ENCODE peak calls at places on chromosomes 12 and 14, in four cellular contexts. I is testis, A is cardiac muscle cell, Y is HCT116. V is an unnamed sample.

GRCh38 chr12:29537292-29537691 is 39.8 kb upstream of the OVCH1 start:
- DNase-seq in I (no peak), A (no peak), Y (no peak), V (peak)

GRCh38 chr12:123905319-123905925 is 67.2 kb downstream of the CCDC92 start:
- DNase-seq in I (peak), A (peak), Y (peak), V (peak)

GRCh38 chr12:128109636-128110035 is 157.3 kb upstream of the TMEM132C start:
- DNase-seq in I (no peak), A (no peak), Y (no peak), V (no peak)

GRCh38 chr12:111777345-111778045 is 10.8 kb downstream of the ALDH2 start:
- DNase-seq in I (peak), A (no peak), Y (no peak), V (no peak)

GRCh38 chr12:46153267-46153872 is 115.5 kb downstream of the SLC38A1 start:
- DNase-seq in I (no peak), A (peak), Y (peak), V (no peak)

GRCh38 chr12:130428116-130428515 is 90.4 kb downstream of the PIWIL1 start:
- DNase-seq in I (no peak), A (no peak), Y (no peak), V (no peak)

GRCh38 chr14:26132061-26132460 is 465.8 kb downstream of the NOVA1 start:
- DNase-seq in I (no peak), A (peak), Y (no peak), V (no peak)

GRCh38 chr12:67068773-67069450 is 200.2 kb upstream of the CAND1 start:
- DNase-seq in I (peak), A (peak), Y (no peak), V (peak)

GRCh38 chr12:86134571-86134970 is 121.6 kb downstream of the MGAT4C start:
- DNase-seq in I (no peak), A (peak), Y (no peak), V (no peak)

GRCh38 chr14:38255408-38255672 is 553 bp downstream of the CLEC14A start:
- DNase-seq in I (peak), A (peak), Y (no peak), V (no peak)

GRCh38 chr14:21924479-21924878 is 250.9 kb upstream of the OR4E1 start:
- DNase-seq in I (no peak), A (no peak), Y (no peak), V (no peak)

GRCh38 chr14:52960627-52961026 is 9.8 kb upstream of the FERMT2 start:
- DNase-seq in I (no peak), A (no peak), Y (no peak), V (no peak)

GRCh38 chr14:66790101-66790500 is 282.2 kb downstream of the GPHN start:
- DNase-seq in I (no peak), A (no peak), Y (no peak), V (no peak)

GRCh38 chr12:110921262-110921661 is 883 bp upstream of the MYL2 start:
- DNase-seq in I (no peak), A (peak), Y (no peak), V (no peak)

GRCh38 chr12:74328623-74329022 is 209.0 kb upstream of the ATXN7L3B start:
- DNase-seq in I (no peak), A (no peak), Y (no peak), V (no peak)

GRCh38 chr12:114628199-114628598 is 55.8 kb downstream of the TBX3 start:
- DNase-seq in I (no peak), A (no peak), Y (no peak), V (no peak)

GRCh38 chr14:62251237-62251636 is 489.0 kb downstream of the SNAPC1 start:
- DNase-seq in I (no peak), A (no peak), Y (no peak), V (no peak)

GRCh38 chr14:53399057-53399456 is 245.9 kb upstream of the DDHD1 start:
- DNase-seq in I (no peak), A (peak), Y (peak), V (no peak)

GRCh38 chr12:53145383-53145782 is 35.1 kb upstream of the ZNF740 start:
- DNase-seq in I (no peak), A (peak), Y (no peak), V (no peak)

GRCh38 chr12:110282956-110283817 is 2.1 kb downstream of the ATP2A2 start:
- DNase-seq in I (no peak), A (no peak), Y (no peak), V (no peak)

GRCh38 chr14:91068642-91069041 is 8.2 kb upstream of the RPS6KA5 start:
- DNase-seq in I (no peak), A (peak), Y (no peak), V (no peak)

GRCh38 chr14:64755661-64756265 is 51.5 kb downstream of the PLEKHG3 start:
- DNase-seq in I (no peak), A (no peak), Y (no peak), V (peak)

GRCh38 chr12:98635657-98636323 is 8.8 kb downstream of the IKBIP start:
- DNase-seq in I (no peak), A (peak), Y (peak), V (peak)

GRCh38 chr12:77983859-77984258 is 153.2 kb downstream of the NAV3 start:
- DNase-seq in I (no peak), A (no peak), Y (no peak), V (no peak)

GRCh38 chr12:12723147-12723680 is 6.0 kb downstream of the CDKN1B start:
- DNase-seq in I (no peak), A (peak), Y (no peak), V (no peak)

GRCh38 chr12:124289634-124290600 is 5.0 kb upstream of the RFLNA start:
- DNase-seq in I (no peak), A (no peak), Y (no peak), V (no peak)

GRCh38 chr12:64029013-64029857 is 184.7 kb downstream of the SRGAP1 start:
- DNase-seq in I (no peak), A (peak), Y (no peak), V (no peak)

GRCh38 chr12:24742378-24742777 is 206.5 kb downstream of the BCAT1 start:
- DNase-seq in I (peak), A (no peak), Y (no peak), V (no peak)

GRCh38 chr14:96634896-96635295 is 132.7 kb downstream of the PAPOLA start:
- DNase-seq in I (no peak), A (no peak), Y (no peak), V (no peak)

GRCh38 chr12:32906407-32907165 is 10.0 kb upstream of the PKP2 start:
- DNase-seq in I (no peak), A (no peak), Y (no peak), V (peak)

GRCh38 chr12:97404549-97404948 is 58.1 kb upstream of the RMST start:
- DNase-seq in I (peak), A (peak), Y (peak), V (peak)

GRCh38 chr12:44875417-44875953 is 630 bp downstream of the NELL2 start:
- DNase-seq in I (no peak), A (no peak), Y (no peak), V (no peak)

GRCh38 chr14:75411194-75411552 is 16.6 kb upstream of the JDP2 start:
- DNase-seq in I (no peak), A (no peak), Y (no peak), V (no peak)

GRCh38 chr12:63857771-63858670 is 13.5 kb downstream of the SRGAP1 start:
- DNase-seq in I (no peak), A (peak), Y (no peak), V (no peak)

GRCh38 chr14:59244581-59244980 is 56.1 kb downstream of the DAAM1 start:
- DNase-seq in I (no peak), A (no peak), Y (no peak), V (no peak)

GRCh38 chr14:75859746-75860145 is 122.0 kb downstream of the TGFB3 start:
- DNase-seq in I (no peak), A (no peak), Y (no peak), V (no peak)

GRCh38 chr14:87334997-87335675 is 657.8 kb downstream of the GALC start:
- DNase-seq in I (no peak), A (no peak), Y (no peak), V (no peak)

GRCh38 chr12:42145552-42146215 is 1.0 kb upstream of the GXYLT1 start:
- DNase-seq in I (no peak), A (no peak), Y (no peak), V (no peak)
- H3K4me3 ChIP-seq in I (peak), A (no peak), Y (no peak), V (peak)

DNA sequence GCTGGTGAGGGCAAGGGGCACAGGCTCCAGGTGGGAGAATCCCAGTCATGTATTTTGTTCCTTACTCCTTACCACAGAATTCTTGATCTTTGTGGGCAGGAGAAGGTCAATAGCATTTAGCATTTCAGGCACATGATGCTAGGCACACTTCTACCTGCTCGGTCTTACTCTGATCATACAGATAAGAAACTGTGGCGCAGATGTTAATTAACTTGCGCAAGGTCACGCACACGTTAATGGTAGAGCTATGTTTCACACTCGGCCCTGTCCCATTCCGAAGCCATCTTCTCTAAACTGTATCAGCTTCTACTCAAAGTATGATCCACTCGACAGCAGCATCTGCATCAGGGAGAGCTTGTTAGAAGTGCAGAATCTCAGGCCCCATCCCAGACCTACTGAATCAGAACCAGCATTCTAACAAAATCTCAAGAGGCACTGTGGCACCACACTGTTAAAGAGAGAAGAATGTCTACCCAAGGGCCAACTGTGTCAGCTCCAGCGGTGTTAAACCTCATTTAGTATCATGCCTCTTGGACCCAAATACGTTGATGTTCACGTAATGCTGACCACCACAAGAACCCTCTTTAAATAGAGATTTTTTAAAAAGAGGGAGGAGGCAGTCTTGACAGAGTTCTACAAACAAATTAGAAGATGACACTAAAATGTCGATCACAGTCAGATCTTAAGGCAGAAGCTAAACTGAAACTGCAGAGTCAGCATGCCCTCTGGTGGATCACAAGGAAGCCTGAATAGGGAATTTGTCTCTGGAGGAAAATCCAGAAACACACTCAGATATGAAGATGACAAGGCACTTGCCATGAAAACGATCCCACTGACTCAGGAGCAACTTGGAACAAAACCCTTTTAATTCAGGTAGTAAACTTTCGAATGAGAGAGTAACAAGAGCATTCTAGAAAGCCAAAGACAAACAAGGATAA is 7.3 kb downstream of the STXBP6 start:
- DNase-seq in I (no peak), A (peak), Y (no peak), V (no peak)
- TF ChIP-seq CTCF in I (no peak), A (peak), Y (no peak), V (no peak)

GRCh38 chr12:19066471-19067001 is 63.0 kb upstream of the PLEKHA5 start:
- DNase-seq in I (no peak), A (no peak), Y (no peak), V (no peak)
- H3K4me3 ChIP-seq in I (no peak), A (no peak), Y (no peak), V (no peak)

GRCh38 chr14:103188691-103189480 is 65.6 kb downstream of the TNFAIP2 start:
- DNase-seq in I (peak), A (peak), Y (no peak), V (peak)
- TF ChIP-seq CTCF in I (peak), A (peak), Y (no peak), V (no peak)

GRCh38 chr12:94172973-94173372 is 24.6 kb downstream of the PLXNC1 start:
- DNase-seq in I (peak), A (peak), Y (no peak), V (no peak)
- H3K4me3 ChIP-seq in I (no peak), A (no peak), Y (no peak), V (no peak)

GRCh38 chr12:27523305-27523641 is 733 bp upstream of the PPFIBP1 start:
- DNase-seq in I (no peak), A (no peak), Y (no peak), V (no peak)

GRCh38 chr12:27525373-27525772 is 1.4 kb downstream of the PPFIBP1 start:
- DNase-seq in I (peak), A (peak), Y (no peak), V (peak)

GRCh38 chr12:27524839-27525238 is 833 bp downstream of the PPFIBP1 start:
- DNase-seq in I (peak), A (peak), Y (no peak), V (peak)

GRCh38 chr12:27524489-27524835 is 456 bp downstream of the PPFIBP1 start:
- DNase-seq in I (no peak), A (no peak), Y (no peak), V (no peak)

GRCh38 chr12:27523642-27524488 is at the start of gene PPFIBP1:
- DNase-seq in I (peak), A (peak), Y (peak), V (peak)
- TF ChIP-seq CTCF in I (no peak), A (peak), Y (peak), V (no peak)

GRCh38 chr12:5433081-5433839 is 1.4 kb downstream of the NTF3 start:
- DNase-seq in I (no peak), A (no peak), Y (no peak), V (no peak)
- H3K4me3 ChIP-seq in I (peak), A (peak), Y (no peak), V (no peak)

DNA sequence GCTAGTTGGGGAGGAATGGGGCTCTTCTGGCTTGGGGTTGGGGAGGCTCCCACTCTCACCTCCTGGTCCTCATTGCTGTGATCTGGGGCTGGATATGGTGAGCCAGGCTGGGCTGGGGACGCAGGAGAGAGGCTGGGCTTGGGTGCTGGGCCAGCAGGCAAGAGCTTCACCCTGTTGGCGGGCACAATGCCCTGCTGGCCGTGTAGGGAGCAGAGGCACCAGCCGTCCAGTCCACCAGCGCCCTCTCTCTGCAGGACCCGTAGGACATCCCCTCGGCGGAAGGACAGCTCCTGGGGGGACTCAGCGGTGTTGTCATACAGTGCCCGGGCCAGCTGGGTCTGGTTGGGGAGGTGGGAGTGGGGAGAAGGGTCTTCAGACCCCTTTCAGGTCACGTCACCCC is 4.5 kb downstream of the EFS start:
- DNase-seq in I (no peak), A (no peak), Y (no peak), V (no peak)
- TF ChIP-seq CTCF in I (no peak), A (no peak), Y (peak), V (no peak)

DNA sequence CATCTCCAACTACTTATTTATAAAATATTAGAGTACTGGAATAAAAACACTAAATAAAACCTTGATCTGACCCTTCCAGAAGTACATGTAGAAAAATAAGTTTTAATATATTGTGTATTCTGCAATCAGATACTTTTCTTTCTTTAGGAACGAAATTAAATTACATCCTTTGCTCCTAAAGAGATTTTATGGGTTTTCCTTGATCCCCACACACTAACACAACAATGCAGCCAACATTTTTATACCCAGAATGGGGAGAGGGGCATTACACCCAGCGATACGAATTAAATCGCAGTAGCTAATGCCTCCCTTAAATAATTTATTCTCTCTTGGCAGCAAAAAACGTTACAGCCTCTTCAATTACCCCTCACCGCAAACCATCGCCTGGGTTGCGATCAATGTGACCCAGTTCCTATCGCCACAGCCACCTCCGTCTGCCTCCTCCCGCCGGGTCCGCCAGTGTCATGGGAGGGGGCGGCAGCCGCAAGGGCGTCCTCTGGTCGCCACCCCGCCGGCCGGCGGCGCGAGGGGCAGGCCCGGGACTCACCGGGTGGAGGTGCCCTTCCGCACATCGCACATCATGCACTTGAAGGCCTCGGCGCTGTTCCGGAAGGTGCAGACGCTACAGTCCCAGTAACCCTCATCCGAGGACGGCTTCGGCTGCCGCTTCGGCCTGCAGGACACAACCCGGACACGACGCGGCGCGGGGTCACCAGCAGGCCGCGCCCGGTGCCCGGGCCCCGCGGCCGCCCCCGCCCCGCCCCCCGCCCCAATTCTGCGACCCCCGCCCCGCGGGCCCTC is 796 bp downstream of the YAF2 start:
- DNase-seq in I (peak), A (peak), Y (peak), V (peak)
- H3K4me3 ChIP-seq in I (peak), A (peak), Y (peak), V (peak)

V was measured in PC-9.